ENCODE peak calls at places on chromosomes 16 and 17, in four cellular contexts. L is uterus; C is stimulated activated CD8-positive, alpha-beta memory T cell treated with anti-CD3 and anti-CD28 coated beads, Interleukin-7, amount 100 ng/mL, for 24 hours; S is activated naive CD8-positive, alpha-beta T cell treated with anti-CD3 and anti-CD28 coated beads, Interleukin-2, amount 50 U/mL, for 24 hours. T is an unnamed sample.

GRCh38 chr17:5775098-5775497 is 190.8 kb upstream of the NLRP1 start:
- DNase-seq in L (no peak), C (no peak), S (no peak), T (no peak)

GRCh38 chr17:82358467-82359350 is at the start of gene TEX19:
- DNase-seq in L (no peak), C (no peak), S (no peak), T (no peak)

GRCh38 chr16:2206420-2206779 is 1.1 kb downstream of the MLST8 start:
- DNase-seq in L (no peak), C (no peak), S (no peak), T (no peak)

GRCh38 chr16:66594739-66595138 is 9.8 kb upstream of the CMTM3 start:
- DNase-seq in L (no peak), C (no peak), S (no peak), T (no peak)

GRCh38 chr16:51522902-51523301 is 371.8 kb upstream of the SALL1 start:
- DNase-seq in L (no peak), C (no peak), S (no peak), T (no peak)

GRCh38 chr17:78031435-78031834 is 72.9 kb downstream of the TNRC6C start:
- DNase-seq in L (no peak), C (no peak), S (no peak), T (no peak)

GRCh38 chr17:61728297-61728836 is 135.0 kb downstream of the BRIP1 start:
- DNase-seq in L (no peak), C (no peak), S (no peak), T (no peak)

GRCh38 chr17:49958723-49959122 is 10.3 kb upstream of the DLX4 start:
- DNase-seq in L (no peak), C (no peak), S (no peak), T (no peak)

GRCh38 chr17:79800325-79801155 is 3.7 kb upstream of the CBX8 start:
- DNase-seq in L (no peak), C (no peak), S (no peak), T (no peak)

GRCh38 chr16:73268311-73268997 is 220.5 kb upstream of the ZFHX3 start:
- DNase-seq in L (peak; percentile 20), C (no peak), S (no peak), T (no peak)

GRCh38 chr16:2919511-2920255 is 8.0 kb downstream of the FLYWCH1 start:
- DNase-seq in L (peak; percentile 60), C (no peak), S (peak; percentile 62), T (peak; percentile 54)

GRCh38 chr16:54688339-54688738 is 242.3 kb upstream of the IRX5 start:
- DNase-seq in L (no peak), C (no peak), S (no peak), T (no peak)

GRCh38 chr17:73646409-73647305 is 2.4 kb upstream of the SDK2 start:
- DNase-seq in L (no peak), C (no peak), S (no peak), T (no peak)

GRCh38 chr17:2779545-2779944 is 16.7 kb upstream of the RAP1GAP2 start:
- DNase-seq in L (no peak), C (no peak), S (no peak), T (no peak)

GRCh38 chr16:88453621-88454314 is 688 bp downstream of the ZFPM1 start:
- DNase-seq in L (no peak), C (no peak), S (peak; percentile 49), T (no peak)

GRCh38 chr17:66040402-66040801 is 151.5 kb downstream of the CEP112 start:
- DNase-seq in L (no peak), C (no peak), S (no peak), T (no peak)

GRCh38 chr17:31093866-31094599 is 744 bp upstream of the NF1 start:
- DNase-seq in L (no peak), C (no peak), S (no peak), T (no peak)

GRCh38 chr17:32772453-32773025 is 104.4 kb downstream of the MYO1D start:
- DNase-seq in L (no peak), C (no peak), S (no peak), T (no peak)

GRCh38 chr17:28950017-28950751 is 1.1 kb downstream of the PHF12 start:
- DNase-seq in L (peak; percentile 46), C (no peak), S (peak; percentile 67), T (no peak)

GRCh38 chr17:77049440-77049839 is 91.3 kb upstream of the SEC14L1 start:
- DNase-seq in L (no peak), C (no peak), S (no peak), T (no peak)

GRCh38 chr16:83085660-83086059 is 458.9 kb downstream of the CDH13 start:
- DNase-seq in L (no peak), C (no peak), S (no peak), T (no peak)

GRCh38 chr17:1325766-1326165 is 46.3 kb downstream of the TRARG1 start:
- DNase-seq in L (no peak), C (no peak), S (no peak), T (no peak)

GRCh38 chr17:9035249-9035648 is 13.9 kb downstream of the NTN1 start:
- DNase-seq in L (no peak), C (no peak), S (no peak), T (no peak)

GRCh38 chr17:58231644-58232043 is 6.7 kb upstream of the LPO start:
- DNase-seq in L (no peak), C (no peak), S (no peak), T (no peak)

GRCh38 chr17:9162275-9162985 is 141.1 kb downstream of the NTN1 start:
- DNase-seq in L (no peak), C (no peak), S (no peak), T (no peak)

GRCh38 chr17:14214271-14214670 is 22.4 kb downstream of the CDRT15 start:
- DNase-seq in L (no peak), C (no peak), S (no peak), T (no peak)

GRCh38 chr17:63140255-63140654 is 174.2 kb downstream of the TANC2 start:
- DNase-seq in L (no peak), C (no peak), S (no peak), T (no peak)

GRCh38 chr17:48593126-48593829 is at the start of gene HOXB5:
- DNase-seq in L (no peak), C (no peak), S (no peak), T (no peak)

GRCh38 chr17:60767744-60768308 is 90.2 kb downstream of the BCAS3 start:
- DNase-seq in L (no peak), C (no peak), S (no peak), T (no peak)

GRCh38 chr17:63138713-63139112 is 172.7 kb downstream of the TANC2 start:
- DNase-seq in L (no peak), C (no peak), S (no peak), T (no peak)

GRCh38 chr17:34601431-34601830 is 22.0 kb downstream of the TMEM132E start:
- DNase-seq in L (no peak), C (no peak), S (no peak), T (no peak)

GRCh38 chr17:38871247-38871991 is 1.6 kb downstream of the LASP1 start:
- DNase-seq in L (peak; percentile 75), C (peak; percentile 56), S (peak; percentile 80), T (no peak)

GRCh38 chr17:50466371-50467113 is 2.1 kb downstream of the CHAD start:
- DNase-seq in L (no peak), C (no peak), S (no peak), T (no peak)

GRCh38 chr17:80308672-80309517 is 48.2 kb downstream of the RNF213 start:
- DNase-seq in L (no peak), C (no peak), S (no peak), T (no peak)

T was measured in progenitor cell of endocrine pancreas.